ENCODE peak calls at places on chromosomes 13 and 19, in six cellular contexts. One of them, this sample, is unnamed.

GRCh38 chr19:18674616-18675015 is 8.9 kb upstream of the CRTC1 start:
- DNase-seq in COR-L47: no peak
- DNase-seq in A549: no peak
- DNase-seq in T-helper 17 cell: no peak
- DNase-seq in HEK293T: no peak
- DNase-seq in cardiac fibroblast: no peak
- DNase-seq in this sample: no peak

GRCh38 chr19:38848299-38849146 is 1.3 kb downstream of the HNRNPL start:
- DNase-seq in COR-L47: no peak
- DNase-seq in A549: peak; percentile 39
- DNase-seq in T-helper 17 cell: no peak
- DNase-seq in HEK293T: no peak
- DNase-seq in cardiac fibroblast: no peak
- DNase-seq in this sample: no peak

GRCh38 chr13:64130600-64130999 is 2715.0 kb upstream of the PCDH20 start:
- DNase-seq in COR-L47: no peak
- DNase-seq in A549: no peak
- DNase-seq in T-helper 17 cell: no peak
- DNase-seq in HEK293T: no peak
- DNase-seq in cardiac fibroblast: peak; percentile 4
- DNase-seq in this sample: no peak

GRCh38 chr13:113122571-113123225 is at the start of gene F10:
- DNase-seq in COR-L47: no peak
- DNase-seq in A549: no peak
- DNase-seq in T-helper 17 cell: no peak
- DNase-seq in HEK293T: no peak
- DNase-seq in cardiac fibroblast: peak; percentile 78
- DNase-seq in this sample: no peak

GRCh38 chr13:114249062-114249461 is 14.4 kb downstream of the CDC16 start:
- DNase-seq in COR-L47: no peak
- DNase-seq in A549: no peak
- DNase-seq in T-helper 17 cell: no peak
- DNase-seq in HEK293T: no peak
- DNase-seq in cardiac fibroblast: no peak
- DNase-seq in this sample: peak; percentile 51

GRCh38 chr13:43908156-43909126 is 28.7 kb downstream of the LACC1 start:
- DNase-seq in COR-L47: peak; percentile 48
- DNase-seq in A549: peak; percentile 25
- DNase-seq in T-helper 17 cell: no peak
- DNase-seq in HEK293T: no peak
- DNase-seq in cardiac fibroblast: peak; percentile 72
- DNase-seq in this sample: peak; percentile 88

GRCh38 chr13:39493966-39494365 is 109.0 kb downstream of the LHFPL6 start:
- DNase-seq in COR-L47: no peak
- DNase-seq in A549: no peak
- DNase-seq in T-helper 17 cell: no peak
- DNase-seq in HEK293T: no peak
- DNase-seq in cardiac fibroblast: no peak
- DNase-seq in this sample: no peak

GRCh38 chr19:45526143-45526542 is 18.9 kb downstream of the VASP start:
- DNase-seq in COR-L47: peak; percentile 44
- DNase-seq in A549: peak; percentile 88
- DNase-seq in T-helper 17 cell: no peak
- DNase-seq in HEK293T: peak; percentile 81
- DNase-seq in cardiac fibroblast: peak; percentile 72
- DNase-seq in this sample: peak; percentile 64

GRCh38 chr19:44807162-44807561 is 1.7 kb upstream of the BCAM start:
- DNase-seq in COR-L47: peak; percentile 84
- DNase-seq in A549: peak; percentile 79
- DNase-seq in T-helper 17 cell: no peak
- DNase-seq in HEK293T: no peak
- DNase-seq in cardiac fibroblast: no peak
- DNase-seq in this sample: peak; percentile 87

GRCh38 chr19:38502410-38503143 is 69.1 kb downstream of the RYR1 start:
- DNase-seq in COR-L47: no peak
- DNase-seq in A549: peak; percentile 66
- DNase-seq in T-helper 17 cell: no peak
- DNase-seq in HEK293T: no peak
- DNase-seq in cardiac fibroblast: no peak
- DNase-seq in this sample: no peak

GRCh38 chr19:51593138-51593890 is 22.2 kb downstream of the ZNF175 start:
- DNase-seq in COR-L47: no peak
- DNase-seq in A549: no peak
- DNase-seq in T-helper 17 cell: no peak
- DNase-seq in HEK293T: no peak
- DNase-seq in cardiac fibroblast: no peak
- DNase-seq in this sample: peak; percentile 18

GRCh38 chr19:7326105-7326877 is 22.4 kb upstream of the ARHGEF18 start:
- DNase-seq in COR-L47: no peak
- DNase-seq in A549: no peak
- DNase-seq in T-helper 17 cell: no peak
- DNase-seq in HEK293T: peak; percentile 53
- DNase-seq in cardiac fibroblast: peak; percentile 18
- DNase-seq in this sample: peak; percentile 10

GRCh38 chr19:36032251-36033104 is at the start of gene CLIP3:
- DNase-seq in COR-L47: peak; percentile 63
- DNase-seq in A549: no peak
- DNase-seq in T-helper 17 cell: peak; percentile 24
- DNase-seq in HEK293T: no peak
- DNase-seq in cardiac fibroblast: peak; percentile 81
- DNase-seq in this sample: no peak

GRCh38 chr19:53275480-53275879 is 8.0 kb upstream of the VN1R4 start:
- DNase-seq in COR-L47: no peak
- DNase-seq in A549: no peak
- DNase-seq in T-helper 17 cell: no peak
- DNase-seq in HEK293T: no peak
- DNase-seq in cardiac fibroblast: no peak
- DNase-seq in this sample: no peak

GRCh38 chr19:38532939-38533338 is 84.8 kb downstream of the MAP4K1 start:
- DNase-seq in COR-L47: no peak
- DNase-seq in A549: no peak
- DNase-seq in T-helper 17 cell: no peak
- DNase-seq in HEK293T: no peak
- DNase-seq in cardiac fibroblast: no peak
- DNase-seq in this sample: no peak

GRCh38 chr13:26508885-26509284 is 48.6 kb upstream of the WASF3 start:
- DNase-seq in COR-L47: no peak
- DNase-seq in A549: no peak
- DNase-seq in T-helper 17 cell: no peak
- DNase-seq in HEK293T: no peak
- DNase-seq in cardiac fibroblast: peak; percentile 86
- DNase-seq in this sample: peak; percentile 91

GRCh38 chr19:6678690-6679109 is 8.7 kb upstream of the TNFSF14 start:
- DNase-seq in COR-L47: no peak
- DNase-seq in A549: no peak
- DNase-seq in T-helper 17 cell: no peak
- DNase-seq in HEK293T: no peak
- DNase-seq in cardiac fibroblast: no peak
- DNase-seq in this sample: peak; percentile 65

GRCh38 chr13:94707400-94708021 is 4.8 kb downstream of the SOX21 start:
- DNase-seq in COR-L47: peak; percentile 36
- DNase-seq in A549: peak; percentile 48
- DNase-seq in T-helper 17 cell: no peak
- DNase-seq in HEK293T: peak; percentile 70
- DNase-seq in cardiac fibroblast: no peak
- DNase-seq in this sample: no peak

GRCh38 chr13:39419866-39420265 is 183.1 kb downstream of the LHFPL6 start:
- DNase-seq in COR-L47: peak; percentile 61
- DNase-seq in A549: no peak
- DNase-seq in T-helper 17 cell: no peak
- DNase-seq in HEK293T: no peak
- DNase-seq in cardiac fibroblast: no peak
- DNase-seq in this sample: no peak

GRCh38 chr19:29271341-29271740 is 58.4 kb upstream of the UQCRFS1 start:
- DNase-seq in COR-L47: no peak
- DNase-seq in A549: no peak
- DNase-seq in T-helper 17 cell: no peak
- DNase-seq in HEK293T: no peak
- DNase-seq in cardiac fibroblast: no peak
- DNase-seq in this sample: no peak

GRCh38 chr13:71866173-71867091 is 572 bp downstream of the DACH1 start:
- DNase-seq in COR-L47: peak; percentile 24
- DNase-seq in A549: no peak
- DNase-seq in T-helper 17 cell: no peak
- DNase-seq in HEK293T: no peak
- DNase-seq in cardiac fibroblast: peak; percentile 13
- DNase-seq in this sample: no peak

GRCh38 chr19:13024126-13024957 is 29.1 kb downstream of the NFIX start:
- DNase-seq in COR-L47: peak; percentile 19
- DNase-seq in A549: no peak
- DNase-seq in T-helper 17 cell: no peak
- DNase-seq in HEK293T: no peak
- DNase-seq in cardiac fibroblast: peak; percentile 35
- DNase-seq in this sample: no peak

This sample was measured in bronchial epithelial cell.